ENCODE peak calls at places on chromosome 5, in five cellular contexts. A is activated naive CD4-positive, alpha-beta T cell; V is ecto neural progenitor cell; D is anterior cingulate cortex; B is hepatic stellate cell. O is an unnamed sample.

GRCh38 chr5:36690041-36690941 is 83.9 kb downstream of the SLC1A3 start:
- DNase-seq in A (peak; percentile 15), V (peak; percentile 91), D (peak; percentile 74), B (peak; percentile 77), O (peak; percentile 44)

GRCh38 chr5:54845567-54845941 is 139.8 kb downstream of the ESM1 start:
- DNase-seq in A (no peak), V (no peak), D (no peak), B (peak; percentile 25), O (no peak)

GRCh38 chr5:5658226-5658625 is 235.7 kb downstream of the ICE1 start:
- DNase-seq in A (no peak), V (no peak), D (peak; percentile 22), B (peak; percentile 5), O (no peak)

GRCh38 chr5:141880961-141881801 is 3.0 kb upstream of the PCDH1 start:
- DNase-seq in A (no peak), V (no peak), D (peak; percentile 72), B (peak; percentile 38), O (no peak)

GRCh38 chr5:132257131-132258101 is at the start of gene PDLIM4:
- DNase-seq in A (no peak), V (peak; percentile 90), D (no peak), B (no peak), O (no peak)

GRCh38 chr5:41978686-41979085 is 53.6 kb downstream of the FBXO4 start:
- DNase-seq in A (no peak), V (no peak), D (no peak), B (no peak), O (no peak)

GRCh38 chr5:180644825-180645608 is 4.4 kb downstream of the FLT4 start:
- DNase-seq in A (no peak), V (no peak), D (no peak), B (no peak), O (no peak)

GRCh38 chr5:2003690-2004365 is 121.1 kb upstream of the IRX4 start:
- DNase-seq in A (no peak), V (no peak), D (no peak), B (no peak), O (no peak)

GRCh38 chr5:42806004-42806700 is 5.5 kb downstream of the SELENOP start:
- DNase-seq in A (no peak), V (no peak), D (no peak), B (no peak), O (no peak)

GRCh38 chr5:56148453-56148971 is 84.6 kb downstream of the ANKRD55 start:
- DNase-seq in A (no peak), V (no peak), D (no peak), B (no peak), O (peak; percentile 44)

GRCh38 chr5:111954516-111955337 is 197.7 kb upstream of the NREP start:
- DNase-seq in A (no peak), V (no peak), D (no peak), B (no peak), O (no peak)

GRCh38 chr5:166582416-166582815 is 1709.0 kb upstream of the WWC1 start:
- DNase-seq in A (no peak), V (no peak), D (no peak), B (no peak), O (no peak)

GRCh38 chr5:111628901-111629300 is 116.6 kb upstream of the STARD4 start:
- DNase-seq in A (no peak), V (no peak), D (no peak), B (no peak), O (no peak)

GRCh38 chr5:59607126-59607807 is 286.3 kb downstream of the PDE4D start:
- DNase-seq in A (no peak), V (no peak), D (no peak), B (no peak), O (no peak)

GRCh38 chr5:166883016-166883415 is 1408.4 kb upstream of the WWC1 start:
- DNase-seq in A (no peak), V (no peak), D (no peak), B (no peak), O (no peak)

GRCh38 chr5:111308951-111309350 is 84.8 kb downstream of the CAMK4 start:
- DNase-seq in A (no peak), V (peak; percentile 54), D (no peak), B (no peak), O (no peak)

GRCh38 chr5:139787568-139788293 is 7.9 kb upstream of the PSD2 start:
- DNase-seq in A (peak; percentile 82), V (peak; percentile 97), D (peak; percentile 92), B (peak; percentile 95), O (peak; percentile 80)

GRCh38 chr5:59276886-59277514 is 616.5 kb downstream of the PDE4D start:
- DNase-seq in A (no peak), V (no peak), D (no peak), B (no peak), O (no peak)

GRCh38 chr5:124194282-124194681 is 552.2 kb downstream of the ZNF608 start:
- DNase-seq in A (no peak), V (no peak), D (no peak), B (no peak), O (no peak)

GRCh38 chr5:56585466-56585865 is 229.9 kb upstream of the MAP3K1 start:
- DNase-seq in A (no peak), V (no peak), D (no peak), B (no peak), O (no peak)

GRCh38 chr5:31361906-31362900 is 168.7 kb downstream of the CDH6 start:
- DNase-seq in A (no peak), V (no peak), D (no peak), B (no peak), O (no peak)

GRCh38 chr5:172736524-172737135 is 34.4 kb downstream of the DUSP1 start:
- DNase-seq in A (no peak), V (no peak), D (no peak), B (no peak), O (no peak)

GRCh38 chr5:178372091-178372695 is 139.6 kb upstream of the PHYKPL start:
- DNase-seq in A (no peak), V (no peak), D (peak; percentile 11), B (no peak), O (no peak)

GRCh38 chr5:172798422-172799215 is 27.6 kb upstream of the DUSP1 start:
- DNase-seq in A (no peak), V (no peak), D (no peak), B (peak; percentile 87), O (no peak)

GRCh38 chr5:92017786-92018185 is 634.7 kb upstream of the ARRDC3 start:
- DNase-seq in A (no peak), V (no peak), D (no peak), B (peak; percentile 0), O (no peak)

GRCh38 chr5:164941102-164941501 is 1435.7 kb downstream of the MAT2B start:
- DNase-seq in A (no peak), V (no peak), D (no peak), B (no peak), O (no peak)

GRCh38 chr5:95901676-95902646 is 59.7 kb downstream of the ELL2 start:
- DNase-seq in A (no peak), V (no peak), D (no peak), B (no peak), O (no peak)

O was measured in CD4-positive, alpha-beta memory T cell.